ENCODE peak calls at places on chromosomes 16 and 17, in seven cellular contexts. Z is HT1080; Q is erythroblast; Y is GM23248; J is CD8-positive, alpha-beta memory T cell; N is amygdala; A is stimulated activated CD4-positive, alpha-beta T cell treated with anti-CD3 and anti-CD28 coated beads, Interleukin-1b, Interleukin-23, amount 100 ng/mL, for 24 hours. I is an unnamed sample.

GRCh38 chr17:9700754-9701476 is 55.6 kb downstream of the USP43 start:
- DNase-seq in A (no peak), Z (peak), Y (no peak), N (no peak), Q (no peak), J (no peak), I (no peak)

GRCh38 chr16:28494141-28494851 is at the start of gene APOBR:
- DNase-seq in Z (peak), J (peak), Y (no peak), Q (peak), A (peak), N (peak), I (no peak)

GRCh38 chr17:10558049-10558448 is 8.6 kb upstream of the MYH2 start:
- DNase-seq in Y (no peak), J (no peak), Z (no peak), Q (no peak), A (no peak), N (no peak), I (no peak)

GRCh38 chr16:54411555-54411954 is 125.0 kb upstream of the IRX3 start:
- DNase-seq in Y (no peak), Q (no peak), A (no peak), J (no peak), Z (no peak), N (no peak), I (peak)

GRCh38 chr16:89288577-89288844 is 71.0 kb downstream of the ZNF778 start:
- DNase-seq in A (no peak), N (no peak), Y (no peak), Z (no peak), Q (no peak), J (no peak), I (no peak)

GRCh38 chr17:10316986-10317834 is 55.6 kb downstream of the MYH13 start:
- DNase-seq in N (no peak), Z (peak), Q (peak), A (no peak), Y (peak), J (peak), I (peak)

GRCh38 chr17:79779088-79779529 is 1.2 kb downstream of the CBX2 start:
- DNase-seq in Z (no peak), N (no peak), J (no peak), Y (no peak), Q (no peak), A (no peak), I (no peak)

GRCh38 chr16:35629001-35629400 is 2169.6 kb downstream of the TP53TG3F start:
- DNase-seq in N (no peak), A (no peak), Q (no peak), Z (no peak), J (no peak), Y (no peak), I (no peak)

GRCh38 chr16:83973581-83974385 is 5.7 kb downstream of the NECAB2 start:
- DNase-seq in J (no peak), Y (no peak), Q (no peak), A (no peak), N (no peak), Z (no peak), I (no peak)

GRCh38 chr17:38504216-38504615 is 76.0 kb downstream of the ARHGAP23 start:
- DNase-seq in Z (no peak), N (no peak), A (no peak), J (no peak), Y (no peak), Q (no peak), I (no peak)

GRCh38 chr16:51657844-51658243 is 506.8 kb upstream of the SALL1 start:
- DNase-seq in Y (no peak), N (no peak), Q (no peak), A (no peak), Z (no peak), J (no peak), I (no peak)

GRCh38 chr16:2365895-2366294 is 25.4 kb upstream of the ABCA3 start:
- DNase-seq in N (no peak), J (no peak), Q (no peak), A (no peak), Y (peak), Z (no peak), I (no peak)

GRCh38 chr16:69463876-69464275 is 39.5 kb downstream of the CYB5B start:
- DNase-seq in Z (no peak), Y (no peak), Q (no peak), J (no peak), N (peak), A (no peak), I (no peak)

GRCh38 chr17:48994548-48995331 is 2.4 kb upstream of the IGF2BP1 start:
- DNase-seq in A (no peak), J (no peak), N (no peak), Y (no peak), Z (no peak), Q (peak), I (peak)

I was measured in right atrium auricular region.